ENCODE peak calls at places on chromosomes 4 and X, in four cellular contexts. K is ureter; M is left cardiac atrium; W is stimulated activated CD8-positive, alpha-beta memory T cell treated with anti-CD3 and anti-CD28 coated beads, Interleukin-12 subunit alpha, Interleukin-12 subunit beta, amount 100 ng/mL, for 1 hour. R is an unnamed sample.

GRCh38 chrX:97328853-97329252 is 445.1 kb downstream of the RPA4 start:
- DNase-seq in K (no peak), M (no peak), W (no peak), R (no peak)

GRCh38 chr4:175504316-175504715 is 307.7 kb downstream of the GPM6A start:
- DNase-seq in K (no peak), M (no peak), W (no peak), R (no peak)

GRCh38 chr4:152277333-152277732 is 258.6 kb downstream of the FBXW7 start:
- DNase-seq in M (no peak), W (no peak), K (no peak), R (no peak)

GRCh38 chr4:54959656-54960055 is 165.7 kb downstream of the KDR start:
- DNase-seq in W (no peak), K (no peak), M (no peak), R (no peak)

GRCh38 chr4:109729563-109730293 is at the start of gene PLA2G12A:
- DNase-seq in W (peak; percentile 57), M (peak; percentile 62), K (peak; percentile 83), R (peak; percentile 84)

GRCh38 chr4:176726803-176727202 is 65.9 kb downstream of the VEGFC start:
- DNase-seq in K (no peak), M (no peak), W (no peak), R (no peak)

GRCh38 chr4:53576676-53577372 is 14.5 kb downstream of the LNX1 start:
- DNase-seq in K (no peak), W (no peak), M (no peak), R (peak; percentile 57)

GRCh38 chr4:159308571-159309340 is 205.9 kb downstream of the RAPGEF2 start:
- DNase-seq in M (no peak), K (no peak), W (no peak), R (no peak)

GRCh38 chr4:153497091-153497531 is 31.0 kb downstream of the TMEM131L start:
- DNase-seq in M (no peak), W (no peak), K (no peak), R (no peak)

R was measured in colonic mucosa.